ENCODE peak calls at places on chromosome 2, in seven cellular contexts. P is H4; K is B cell; O is brain microvascular endothelial cell; H is GF-D8; G is fibroblast of gingiva; T is CD8-positive, alpha-beta T cell. I is an unnamed sample.

GRCh38 chr2:166494140-166494544 is at the start of gene SCN7A:
- DNase-seq in P (no peak), K (no peak), O (peak), H (no peak), G (no peak), T (no peak), I (no peak)

GRCh38 chr2:241947876-241948275 is 78.3 kb downstream of the RTP5 start:
- DNase-seq in P (no peak), K (no peak), O (no peak), H (no peak), G (no peak), T (no peak), I (no peak)

GRCh38 chr2:227456772-227457171 is 15.2 kb upstream of the AGFG1 start:
- DNase-seq in P (no peak), K (no peak), O (peak), H (no peak), G (no peak), T (no peak), I (no peak)

GRCh38 chr2:41194235-41194634 is 742.3 kb upstream of the SLC8A1 start:
- DNase-seq in P (peak), K (no peak), O (peak), H (no peak), G (no peak), T (no peak), I (no peak)

GRCh38 chr2:3257166-3257565 is 120.5 kb downstream of the EIPR1 start:
- DNase-seq in P (no peak), K (no peak), O (peak), H (no peak), G (no peak), T (no peak), I (no peak)

GRCh38 chr2:178237488-178238143 is 43.3 kb downstream of the OSBPL6 start:
- DNase-seq in P (no peak), K (no peak), O (peak), H (no peak), G (no peak), T (no peak), I (no peak)

GRCh38 chr2:181972431-181973190 is 13.0 kb upstream of the PPP1R1C start:
- DNase-seq in P (no peak), K (no peak), O (no peak), H (no peak), G (peak), T (no peak), I (no peak)

GRCh38 chr2:95308426-95308990 is 11.4 kb downstream of the KCNIP3 start:
- DNase-seq in P (no peak), K (no peak), O (no peak), H (no peak), G (no peak), T (no peak), I (no peak)

GRCh38 chr2:134218928-134219707 is 34.8 kb upstream of the MGAT5 start:
- DNase-seq in P (no peak), K (peak), O (no peak), H (no peak), G (no peak), T (peak), I (peak)

GRCh38 chr2:191441761-191442160 is 196.6 kb downstream of the MYO1B start:
- DNase-seq in P (no peak), K (no peak), O (no peak), H (no peak), G (peak), T (no peak), I (no peak)